ENCODE peak calls at places on chromosome 3, in eight cellular contexts. N is psoas muscle, Z is upper lobe of right lung, C is OCI-LY7, M is choroid plexus epithelial cell, X is cardiac muscle cell, H is H1, J is AG09309. T is an unnamed sample.

GRCh38 chr3:163043074-163043473 is 1546.5 kb downstream of the OTOL1 start:
- DNase-seq in M (peak; percentile 61), H (no peak), J (no peak), C (no peak), X (no peak), N (no peak), Z (no peak), T (no peak)

GRCh38 chr3:149277338-149277813 is 55.7 kb upstream of the CP start:
- DNase-seq in J (peak; percentile 31), Z (no peak), M (peak; percentile 83), H (no peak), C (peak; percentile 70), X (no peak), N (no peak), T (peak; percentile 37)

GRCh38 chr3:195692361-195692700 is 28.4 kb upstream of the MUC20 start:
- DNase-seq in C (no peak), J (no peak), Z (no peak), X (no peak), M (no peak), N (no peak), H (no peak), T (no peak)

GRCh38 chr3:37852097-37852496 is 9.6 kb upstream of the CTDSPL start:
- DNase-seq in C (no peak), M (no peak), N (no peak), Z (no peak), H (no peak), J (no peak), X (no peak), T (no peak)

GRCh38 chr3:179734497-179735281 is 81.8 kb downstream of the USP13 start:
- DNase-seq in X (no peak), Z (no peak), N (peak; percentile 64), C (no peak), M (no peak), J (no peak), H (no peak), T (no peak)

GRCh38 chr3:53513556-53514190 is 19.3 kb downstream of the CACNA1D start:
- DNase-seq in M (no peak), X (no peak), H (no peak), C (no peak), Z (no peak), N (no peak), J (no peak), T (peak; percentile 51)

GRCh38 chr3:133885241-133885711 is 10.4 kb downstream of the RAB6B start:
- DNase-seq in H (peak; percentile 26), M (no peak), N (no peak), J (no peak), X (no peak), C (no peak), Z (no peak), T (no peak)

GRCh38 chr3:37801966-37802365 is 59.7 kb upstream of the CTDSPL start:
- DNase-seq in X (no peak), J (no peak), Z (no peak), C (no peak), H (no peak), M (no peak), N (no peak), T (no peak)

GRCh38 chr3:123843668-123844067 is 40.5 kb downstream of the MYLK start:
- DNase-seq in N (no peak), Z (no peak), C (no peak), M (peak; percentile 52), H (no peak), X (no peak), J (peak; percentile 34), T (no peak)

GRCh38 chr3:47646362-47646761 is 67.7 kb upstream of the CSPG5 start:
- DNase-seq in M (peak; percentile 12), Z (no peak), H (no peak), C (no peak), N (no peak), J (peak; percentile 61), X (no peak), T (no peak)

GRCh38 chr3:78481050-78481449 is 1286.7 kb downstream of the ROBO1 start:
- DNase-seq in N (peak; percentile 45), J (no peak), H (no peak), M (no peak), X (no peak), C (no peak), Z (no peak), T (no peak)

GRCh38 chr3:16239082-16239770 is 25.5 kb downstream of the DPH3 start:
- DNase-seq in N (no peak), C (no peak), J (no peak), Z (no peak), H (no peak), M (no peak), X (no peak), T (no peak)

GRCh38 chr3:26712211-26713026 is 89.8 kb downstream of the LRRC3B start:
- DNase-seq in C (peak; percentile 63), J (no peak), M (peak; percentile 33), Z (no peak), X (peak; percentile 85), N (no peak), H (peak; percentile 45), T (peak; percentile 39)

GRCh38 chr3:177973241-177973840 is 562.9 kb upstream of the KCNMB2 start:
- DNase-seq in C (no peak), J (no peak), H (no peak), M (peak; percentile 75), Z (no peak), N (no peak), X (no peak), T (no peak)

GRCh38 chr3:133293397-133294107 is 106.3 kb upstream of the BFSP2 start:
- DNase-seq in N (no peak), J (no peak), M (no peak), X (no peak), C (no peak), Z (no peak), H (no peak), T (no peak)

GRCh38 chr3:30332196-30333021 is 274.0 kb upstream of the TGFBR2 start:
- DNase-seq in M (no peak), N (no peak), X (no peak), Z (no peak), C (no peak), H (no peak), J (no peak), T (no peak)

GRCh38 chr3:18808423-18808822 is 339.9 kb upstream of the KCNH8 start:
- DNase-seq in J (no peak), C (no peak), H (no peak), Z (no peak), N (no peak), X (no peak), M (peak; percentile 0), T (no peak)

GRCh38 chr3:159798951-159799350 is 189.7 kb upstream of the IL12A start:
- DNase-seq in Z (no peak), H (no peak), N (no peak), C (no peak), M (peak; percentile 93), X (peak; percentile 20), J (peak; percentile 25), T (no peak)

GRCh38 chr3:168671091-168671490 is 575.4 kb upstream of the GOLIM4 start:
- DNase-seq in H (no peak), X (no peak), Z (no peak), J (no peak), C (no peak), M (no peak), N (no peak), T (no peak)

GRCh38 chr3:188270423-188270972 is 116.5 kb downstream of the LPP start:
- DNase-seq in N (no peak), Z (no peak), H (no peak), C (no peak), X (peak; percentile 84), J (no peak), M (peak; percentile 97), T (no peak)

GRCh38 chr3:20013396-20013795 is 1.3 kb upstream of the PP2D1 start:
- DNase-seq in Z (no peak), X (no peak), J (no peak), M (no peak), N (no peak), C (no peak), H (no peak), T (peak; percentile 3)

GRCh38 chr3:58688563-58688962 is 22.0 kb upstream of the FAM3D start:
- DNase-seq in X (no peak), M (no peak), N (no peak), J (no peak), H (no peak), Z (no peak), C (no peak), T (no peak)

GRCh38 chr3:126982125-126982521 is 792 bp upstream of the PLXNA1 start:
- DNase-seq in N (peak; percentile 53), C (no peak), X (no peak), H (no peak), Z (no peak), J (no peak), M (peak; percentile 19), T (peak; percentile 75)
- H3K4me3 ChIP-seq in N (peak overlapping the region; percentile 64), C (peak overlapping the region; percentile 65), X (peak overlapping the region; percentile 42), H (peak overlapping the region; percentile 44), Z (peak overlapping the region; percentile 58), J (peak overlapping the region; percentile 42), M (peak overlapping the region; percentile 54), T (peak overlapping the region; percentile 76)

GRCh38 chr3:151305081-151305777 is 11.4 kb downstream of the GPR87 start:
- DNase-seq in X (no peak), H (peak; percentile 63), Z (peak; percentile 73), N (peak; percentile 51), J (peak; percentile 94), M (peak; percentile 99), C (no peak), T (no peak)
- TF ChIP-seq CTCF in X (peak; percentile 32), H (peak; percentile 29), Z (no peak), N (no peak), J (no peak), M (peak; percentile 35), C (no peak), T (no peak)

DNA sequence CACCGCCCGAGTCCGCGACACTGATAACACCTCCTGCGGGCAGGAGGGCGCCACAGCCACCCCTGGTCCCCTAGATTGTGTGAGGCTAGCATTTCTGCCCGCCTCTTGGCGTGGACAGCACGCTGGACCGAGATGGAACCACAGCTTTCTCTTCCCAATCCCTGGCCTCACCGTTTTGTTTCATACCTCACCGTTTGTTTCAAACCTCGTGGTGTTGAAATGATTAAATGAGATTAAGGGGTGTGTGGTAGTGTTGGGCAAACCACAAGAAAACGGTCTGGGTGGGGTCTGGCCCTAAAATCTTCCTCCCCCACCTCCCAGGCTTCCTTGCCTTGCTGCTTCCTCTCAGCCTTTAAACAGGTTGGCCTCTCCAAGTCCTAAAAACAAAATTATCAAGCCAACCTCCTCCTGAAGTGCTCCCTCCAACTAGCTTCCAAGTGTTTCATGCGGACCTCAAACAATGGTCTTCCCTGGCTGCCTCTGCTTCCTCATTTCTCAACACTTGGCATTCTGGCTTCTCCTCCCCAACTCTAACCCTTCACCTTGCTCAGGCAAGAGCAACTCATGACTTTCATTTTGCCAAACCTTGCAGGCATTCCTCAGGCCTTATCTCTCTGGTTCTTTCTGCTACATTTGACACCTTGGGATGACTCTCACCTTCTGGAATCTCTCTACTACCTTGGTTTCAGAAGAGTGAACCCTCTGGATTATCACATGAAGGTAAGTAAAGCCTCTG is 1.4 kb upstream of the ATP13A3 start:
- DNase-seq in Z (no peak), J (no peak), C (no peak), M (no peak), H (no peak), N (no peak), X (no peak), T (peak; percentile 28)
- H3K4me3 ChIP-seq in Z (peak overlapping the region; percentile 73), J (no peak overlapping the region), C (peak overlapping the region; percentile 73), M (peak overlapping the region; percentile 73), H (no peak overlapping the region), N (peak overlapping the region; percentile 74), X (no peak overlapping the region), T (peak overlapping the region; percentile 66)

DNA sequence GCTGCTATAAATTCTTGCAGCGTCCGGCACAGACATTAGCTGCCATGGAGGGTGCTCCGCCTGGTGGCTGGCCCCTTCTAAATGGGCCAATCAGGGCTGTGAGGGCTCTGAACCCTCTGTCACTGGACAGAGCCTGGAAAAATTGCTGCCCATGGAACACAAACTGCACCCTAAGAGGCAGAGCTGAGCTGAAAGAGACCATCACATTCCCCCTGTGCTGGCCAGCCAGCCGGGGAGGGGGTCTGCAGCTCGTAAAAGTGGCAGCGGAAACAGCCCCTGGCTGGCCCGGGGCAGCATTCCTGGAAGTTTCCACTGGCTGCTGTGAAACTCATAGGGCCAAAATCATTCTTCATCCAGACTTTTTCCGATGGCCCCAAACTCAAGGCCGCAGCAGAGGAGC is 21.0 kb upstream of the DUSP7 start:
- DNase-seq in M (no peak), C (no peak), J (no peak), Z (no peak), X (peak; percentile 54), H (no peak), N (no peak), T (no peak)
- TF ChIP-seq CTCF in M (no peak), C (no peak), J (no peak), Z (no peak), X (no peak), H (no peak), N (no peak), T (no peak)

T was measured in GM12865.